ENCODE peak calls at places on chromosomes 2 and 18, in nine cellular contexts. W is neural crest cell, S is epithelial cell of esophagus, Z is AG10803, E is cardiac fibroblast, B is psoas muscle, L is fibroblast of mammary gland, C is chondrocyte, U is kidney. D is an unnamed sample.
A peak's percentile ranks its signal among the peaks of the same experiment; 100 is the strongest.

GRCh38 chr2:161871113-161871512 is 202.9 kb downstream of the DPP4 start:
- DNase-seq in W (no peak), S (no peak), Z (no peak), E (no peak), B (no peak), L (no peak), C (no peak), U (no peak), D (no peak)

GRCh38 chr2:218961651-218962570 is 2.4 kb downstream of the CDK5R2 start:
- DNase-seq in W (no peak), S (no peak), Z (no peak), E (no peak), B (no peak), L (no peak), C (no peak), U (peak; percentile 51), D (no peak)

GRCh38 chr2:77005522-77005921 is 516.7 kb downstream of the LRRTM4 start:
- DNase-seq in W (no peak), S (peak; percentile 63), Z (no peak), E (no peak), B (no peak), L (no peak), C (no peak), U (no peak), D (no peak)

GRCh38 chr2:140842110-140842509 is 1288.7 kb downstream of the LRP1B start:
- DNase-seq in W (no peak), S (no peak), Z (no peak), E (no peak), B (no peak), L (no peak), C (no peak), U (no peak), D (no peak)

GRCh38 chr2:71558300-71559051 is 105.1 kb downstream of the DYSF start:
- DNase-seq in W (no peak), S (no peak), Z (no peak), E (no peak), B (peak; percentile 38), L (no peak), C (peak; percentile 73), U (peak; percentile 43), D (peak; percentile 12)

GRCh38 chr2:167415068-167415467 is 526.8 kb downstream of the XIRP2 start:
- DNase-seq in W (no peak), S (no peak), Z (no peak), E (no peak), B (no peak), L (no peak), C (no peak), U (no peak), D (no peak)

GRCh38 chr2:159987136-159987535 is 75.3 kb downstream of the PLA2R1 start:
- DNase-seq in W (no peak), S (no peak), Z (no peak), E (no peak), B (no peak), L (no peak), C (no peak), U (no peak), D (no peak)

GRCh38 chr18:12726774-12727550 is 24.1 kb downstream of the PSMG2 start:
- DNase-seq in W (peak; percentile 88), S (peak; percentile 78), Z (peak; percentile 67), E (peak; percentile 89), B (no peak), L (peak; percentile 77), C (no peak), U (no peak), D (peak; percentile 74)

GRCh38 chr2:47031909-47032668 is 116.5 kb upstream of the MCFD2 start:
- DNase-seq in W (no peak), S (peak; percentile 58), Z (no peak), E (no peak), B (no peak), L (no peak), C (peak; percentile 70), U (no peak), D (no peak)

GRCh38 chr18:513826-514530 is 13.5 kb upstream of the COLEC12 start:
- DNase-seq in W (no peak), S (no peak), Z (no peak), E (no peak), B (no peak), L (no peak), C (no peak), U (no peak), D (no peak)

GRCh38 chr2:84850471-84850870 is 30.4 kb downstream of the TRABD2A start:
- DNase-seq in W (no peak), S (no peak), Z (no peak), E (no peak), B (no peak), L (no peak), C (no peak), U (no peak), D (no peak)

GRCh38 chr2:86249843-86250402 is 50.7 kb downstream of the MRPL35 start:
- DNase-seq in W (no peak), S (no peak), Z (no peak), E (peak; percentile 14), B (no peak), L (peak; percentile 10), C (no peak), U (no peak), D (no peak)
- TF ChIP-seq CTCF in W (no peak), S (no peak), Z (peak; percentile 26), E (peak; percentile 1), B (no peak), L (peak; percentile 3), C (no peak), U (no peak), D (no peak)

GRCh38 chr2:41840702-41841551 is 206.9 kb upstream of the PKDCC start:
- DNase-seq in W (peak; percentile 99), S (peak; percentile 97), Z (peak; percentile 96), E (peak; percentile 97), B (peak; percentile 98), L (peak; percentile 96), C (peak; percentile 97), U (peak; percentile 98), D (peak; percentile 97)
- TF ChIP-seq CTCF in W (peak; percentile 97), S (peak; percentile 99), Z (peak; percentile 98), E (peak; percentile 97), B (peak; percentile 96), L (peak; percentile 98), C (peak; percentile 95), U (peak; percentile 99), D (peak; percentile 98)

GRCh38 chr2:128343459-128343858 is 24.8 kb upstream of the HS6ST1 start:
- DNase-seq in W (no peak), S (no peak), Z (no peak), E (no peak), B (no peak), L (no peak), C (no peak), U (no peak), D (no peak)
- TF ChIP-seq CTCF in W (no peak), S (no peak), Z (no peak), E (no peak), B (no peak), L (no peak), C (no peak), U (no peak), D (no peak)

GRCh38 chr2:135473567-135473966 is 57.5 kb downstream of the ZRANB3 start:
- DNase-seq in W (no peak), S (peak; percentile 24), Z (peak; percentile 19), E (peak; percentile 55), B (no peak), L (peak; percentile 17), C (no peak), U (no peak), D (peak; percentile 36)
- TF ChIP-seq CTCF in W (peak; percentile 51), S (peak; percentile 37), Z (peak; percentile 54), E (peak; percentile 66), B (peak; percentile 62), L (peak; percentile 41), C (peak; percentile 75), U (peak; percentile 26), D (peak; percentile 59)

GRCh38 chr2:231642631-231643493 is 50.2 kb downstream of the TEX44 start:
- DNase-seq in W (no peak), S (peak; percentile 99), Z (peak; percentile 96), E (peak; percentile 97), B (peak; percentile 95), L (peak; percentile 96), C (no peak), U (peak; percentile 96), D (peak; percentile 96)
- TF ChIP-seq CTCF in W (no peak), S (no peak), Z (no peak), E (no peak), B (no peak), L (no peak), C (peak; percentile 18), U (no peak), D (no peak)

GRCh38 chr2:20676353-20677215 is 9.6 kb downstream of the GDF7 start:
- DNase-seq in W (no peak), S (no peak), Z (no peak), E (peak; percentile 35), B (no peak), L (no peak), C (no peak), U (no peak), D (no peak)
- TF ChIP-seq CTCF in W (no peak), S (peak; percentile 25), Z (no peak), E (peak; percentile 10), B (no peak), L (no peak), C (peak; percentile 15), U (peak; percentile 42), D (no peak)

GRCh38 chr2:79741044-79741443 is 228.2 kb downstream of the CTNNA2 start:
- DNase-seq in W (no peak), S (no peak), Z (no peak), E (no peak), B (no peak), L (no peak), C (no peak), U (no peak), D (no peak)
- TF ChIP-seq CTCF in W (no peak), S (no peak), Z (no peak), E (no peak), B (no peak), L (no peak), C (no peak), U (no peak), D (no peak)

GRCh38 chr2:204066051-204066450 is 129.5 kb downstream of the ICOS start:
- DNase-seq in W (no peak), S (peak; percentile 6), Z (no peak), E (no peak), B (no peak), L (no peak), C (no peak), U (no peak), D (no peak)
- TF ChIP-seq CTCF in W (no peak), S (no peak), Z (no peak), E (no peak), B (no peak), L (no peak), C (no peak), U (no peak), D (no peak)